ENCODE peak calls at places on chromosomes 4 and X, in six cellular contexts. One of them, this sample, is unnamed. For H3K27me3, the result is how much of the 10 kb centered on the place peaks cover.

GRCh38 chrX:19772759-19773623 is 114.4 kb downstream of the SH3KBP1 start:
- DNase-seq in mesenchymal stem cell: no peak
- DNase-seq in CD8-positive, alpha-beta memory T cell: no peak
- DNase-seq in thoracic aorta: no peak
- DNase-seq in heart right ventricle: no peak
- DNase-seq in upper lobe of right lung: no peak
- DNase-seq in this sample: no peak

GRCh38 chr4:168496834-168497233 is at the start of gene PALLD:
- DNase-seq in thoracic aorta: no peak
- DNase-seq in mesenchymal stem cell: peak
- DNase-seq in CD8-positive, alpha-beta memory T cell: no peak
- DNase-seq in upper lobe of right lung: no peak
- DNase-seq in heart right ventricle: peak
- DNase-seq in this sample: no peak

GRCh38 chr4:39715788-39716187 is 17.9 kb downstream of the UBE2K start:
- DNase-seq in CD8-positive, alpha-beta memory T cell: no peak
- DNase-seq in mesenchymal stem cell: no peak
- DNase-seq in thoracic aorta: no peak
- DNase-seq in heart right ventricle: no peak
- DNase-seq in upper lobe of right lung: no peak
- DNase-seq in this sample: no peak

GRCh38 chrX:46647251-46647650 is 73.7 kb downstream of the CHST7 start:
- DNase-seq in mesenchymal stem cell: no peak
- DNase-seq in CD8-positive, alpha-beta memory T cell: no peak
- DNase-seq in upper lobe of right lung: no peak
- DNase-seq in heart right ventricle: no peak
- DNase-seq in thoracic aorta: no peak
- DNase-seq in this sample: no peak

GRCh38 chrX:119790977-119791436 is 423 bp downstream of the RPL39 start:
- DNase-seq in thoracic aorta: no peak
- DNase-seq in CD8-positive, alpha-beta memory T cell: peak
- DNase-seq in heart right ventricle: peak
- DNase-seq in mesenchymal stem cell: peak
- DNase-seq in upper lobe of right lung: no peak
- DNase-seq in this sample: peak

GRCh38 chr4:155759372-155760252 is 791 bp downstream of the GUCY1B1 start:
- DNase-seq in heart right ventricle: peak
- DNase-seq in mesenchymal stem cell: peak
- DNase-seq in upper lobe of right lung: peak
- DNase-seq in thoracic aorta: peak
- DNase-seq in CD8-positive, alpha-beta memory T cell: no peak
- DNase-seq in this sample: no peak

GRCh38 chrX:41542151-41542935 is 95.2 kb downstream of the NYX start:
- DNase-seq in CD8-positive, alpha-beta memory T cell: no peak
- DNase-seq in thoracic aorta: no peak
- DNase-seq in heart right ventricle: no peak
- DNase-seq in mesenchymal stem cell: no peak
- DNase-seq in upper lobe of right lung: no peak
- DNase-seq in this sample: no peak

GRCh38 chr4:87108142-87108546 is 112.3 kb downstream of the KLHL8 start:
- DNase-seq in mesenchymal stem cell: peak
- DNase-seq in upper lobe of right lung: no peak
- DNase-seq in thoracic aorta: peak
- DNase-seq in heart right ventricle: peak
- DNase-seq in CD8-positive, alpha-beta memory T cell: no peak
- DNase-seq in this sample: peak

GRCh38 chr4:15001825-15002658 is at the start of gene CPEB2:
- DNase-seq in upper lobe of right lung: peak
- DNase-seq in mesenchymal stem cell: peak
- DNase-seq in CD8-positive, alpha-beta memory T cell: peak
- DNase-seq in heart right ventricle: peak
- DNase-seq in thoracic aorta: peak
- DNase-seq in this sample: peak

GRCh38 chr4:37903901-37904300 is 13.0 kb downstream of the TBC1D1 start:
- DNase-seq in CD8-positive, alpha-beta memory T cell: no peak
- DNase-seq in mesenchymal stem cell: no peak
- DNase-seq in heart right ventricle: no peak
- DNase-seq in upper lobe of right lung: no peak
- DNase-seq in thoracic aorta: no peak
- DNase-seq in this sample: no peak

GRCh38 chr4:154503598-154503997 is 12.0 kb upstream of the DCHS2 start:
- DNase-seq in mesenchymal stem cell: peak
- DNase-seq in heart right ventricle: no peak
- DNase-seq in upper lobe of right lung: no peak
- DNase-seq in CD8-positive, alpha-beta memory T cell: no peak
- DNase-seq in thoracic aorta: no peak
- DNase-seq in this sample: peak

GRCh38 chr4:129278868-129279267 is 182.9 kb downstream of the C4orf33 start:
- DNase-seq in thoracic aorta: no peak
- DNase-seq in heart right ventricle: no peak
- DNase-seq in mesenchymal stem cell: no peak
- DNase-seq in upper lobe of right lung: no peak
- DNase-seq in CD8-positive, alpha-beta memory T cell: no peak
- DNase-seq in this sample: no peak

GRCh38 chrX:10050481-10050880 is 83.3 kb downstream of the CLDN34 start:
- DNase-seq in mesenchymal stem cell: no peak
- DNase-seq in CD8-positive, alpha-beta memory T cell: no peak
- DNase-seq in heart right ventricle: peak
- DNase-seq in upper lobe of right lung: no peak
- DNase-seq in thoracic aorta: no peak
- DNase-seq in this sample: no peak

GRCh38 chr4:185282968-185283367 is 73.6 kb downstream of the SNX25 start:
- DNase-seq in thoracic aorta: no peak
- DNase-seq in CD8-positive, alpha-beta memory T cell: no peak
- DNase-seq in mesenchymal stem cell: peak
- DNase-seq in upper lobe of right lung: no peak
- DNase-seq in heart right ventricle: no peak
- DNase-seq in this sample: peak

GRCh38 chr4:21753084-21753760 is 195.3 kb downstream of the KCNIP4 start:
- DNase-seq in thoracic aorta: no peak
- DNase-seq in heart right ventricle: no peak
- DNase-seq in CD8-positive, alpha-beta memory T cell: no peak
- DNase-seq in mesenchymal stem cell: peak
- DNase-seq in upper lobe of right lung: no peak
- DNase-seq in this sample: peak

GRCh38 chr4:151409470-151410313 is 716 bp downstream of the FHIP1A start:
- DNase-seq in heart right ventricle: peak
- DNase-seq in mesenchymal stem cell: peak
- DNase-seq in CD8-positive, alpha-beta memory T cell: no peak
- DNase-seq in upper lobe of right lung: no peak
- DNase-seq in thoracic aorta: no peak
- DNase-seq in this sample: peak

GRCh38 chr4:1244081-1244977 is 4.6 kb downstream of the CTBP1 start:
- DNase-seq in heart right ventricle: no peak
- DNase-seq in upper lobe of right lung: no peak
- DNase-seq in thoracic aorta: no peak
- DNase-seq in mesenchymal stem cell: no peak
- DNase-seq in CD8-positive, alpha-beta memory T cell: no peak
- DNase-seq in this sample: no peak

GRCh38 chrX:118974908-118975671 is 672 bp downstream of the LONRF3 start:
- DNase-seq in CD8-positive, alpha-beta memory T cell: peak
- DNase-seq in thoracic aorta: no peak
- DNase-seq in mesenchymal stem cell: peak
- DNase-seq in upper lobe of right lung: peak
- DNase-seq in heart right ventricle: no peak
- DNase-seq in this sample: no peak

GRCh38 chrX:12614266-12614665 is 176.9 kb upstream of the PRPS2 start:
- DNase-seq in upper lobe of right lung: no peak
- DNase-seq in thoracic aorta: no peak
- DNase-seq in CD8-positive, alpha-beta memory T cell: no peak
- DNase-seq in heart right ventricle: no peak
- DNase-seq in mesenchymal stem cell: no peak
- DNase-seq in this sample: peak

GRCh38 chr4:3270141-3270611 is 21.2 kb downstream of the MSANTD1 start:
- DNase-seq in CD8-positive, alpha-beta memory T cell: no peak
- DNase-seq in upper lobe of right lung: no peak
- DNase-seq in thoracic aorta: no peak
- DNase-seq in mesenchymal stem cell: no peak
- DNase-seq in heart right ventricle: peak
- DNase-seq in this sample: no peak

GRCh38 chr4:8747896-8748575 is 123.6 kb downstream of the HMX1 start:
- DNase-seq in upper lobe of right lung: peak
- DNase-seq in heart right ventricle: no peak
- DNase-seq in thoracic aorta: no peak
- DNase-seq in CD8-positive, alpha-beta memory T cell: no peak
- DNase-seq in mesenchymal stem cell: no peak
- DNase-seq in this sample: no peak

GRCh38 chrX:100647739-100648138 is 3.7 kb downstream of the SRPX2 start:
- DNase-seq in upper lobe of right lung: no peak
- DNase-seq in heart right ventricle: no peak
- DNase-seq in thoracic aorta: no peak
- DNase-seq in mesenchymal stem cell: peak
- DNase-seq in CD8-positive, alpha-beta memory T cell: no peak
- DNase-seq in this sample: no peak

GRCh38 chr4:169116270-169116901 is 106.3 kb upstream of the CBR4 start:
- DNase-seq in thoracic aorta: no peak
- DNase-seq in upper lobe of right lung: no peak
- DNase-seq in CD8-positive, alpha-beta memory T cell: no peak
- DNase-seq in heart right ventricle: no peak
- DNase-seq in mesenchymal stem cell: no peak
- DNase-seq in this sample: peak

GRCh38 chr4:102168580-102168979 is 176.7 kb downstream of the SLC39A8 start:
- DNase-seq in heart right ventricle: no peak
- DNase-seq in upper lobe of right lung: no peak
- DNase-seq in mesenchymal stem cell: no peak
- DNase-seq in CD8-positive, alpha-beta memory T cell: no peak
- DNase-seq in thoracic aorta: no peak
- DNase-seq in this sample: no peak

GRCh38 chr4:124937993-124938392 is 225.5 kb upstream of the ANKRD50 start:
- DNase-seq in heart right ventricle: no peak
- DNase-seq in mesenchymal stem cell: no peak
- DNase-seq in thoracic aorta: no peak
- DNase-seq in upper lobe of right lung: no peak
- DNase-seq in CD8-positive, alpha-beta memory T cell: no peak
- DNase-seq in this sample: no peak

GRCh38 chrX:53317365-53318069 is 36.1 kb upstream of the IQSEC2 start:
- DNase-seq in thoracic aorta: peak
- DNase-seq in heart right ventricle: peak
- DNase-seq in upper lobe of right lung: peak
- DNase-seq in CD8-positive, alpha-beta memory T cell: peak
- DNase-seq in mesenchymal stem cell: peak
- DNase-seq in this sample: no peak

DNA sequence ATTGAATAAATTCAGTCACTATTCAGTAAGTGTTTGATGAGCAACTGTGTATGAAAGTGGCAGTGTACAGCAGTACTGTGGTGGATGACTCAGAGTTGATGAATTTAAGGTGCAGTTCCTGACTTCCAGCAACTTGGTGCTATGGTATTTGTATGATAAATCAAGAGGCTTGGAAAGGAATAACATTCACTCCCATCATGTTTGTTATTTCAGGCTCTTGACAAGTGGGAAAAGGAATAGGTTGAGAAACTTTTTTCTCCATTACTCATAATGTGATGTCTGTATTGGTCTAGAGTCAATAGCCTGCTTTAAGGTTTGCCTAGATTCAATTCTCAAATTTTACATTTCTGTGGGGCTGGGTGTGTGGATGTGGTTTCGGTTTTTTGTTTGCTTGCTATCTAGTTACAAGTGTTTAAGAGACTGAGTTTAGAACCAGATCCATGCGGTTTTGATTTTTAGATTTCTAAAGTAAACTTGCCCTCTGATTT is 35.1 kb upstream of the CYP2U1 start:
- DNase-seq in upper lobe of right lung: no peak
- DNase-seq in thoracic aorta: no peak
- DNase-seq in heart right ventricle: no peak
- DNase-seq in CD8-positive, alpha-beta memory T cell: no peak
- DNase-seq in mesenchymal stem cell: peak
- DNase-seq in this sample: peak
- H3K4me3 ChIP-seq in upper lobe of right lung: no peak
- H3K4me3 ChIP-seq in thoracic aorta: peak
- H3K4me3 ChIP-seq in heart right ventricle: no peak
- H3K4me3 ChIP-seq in CD8-positive, alpha-beta memory T cell: no peak
- H3K4me3 ChIP-seq in mesenchymal stem cell: no peak
- H3K4me3 ChIP-seq in this sample: no peak

DNA sequence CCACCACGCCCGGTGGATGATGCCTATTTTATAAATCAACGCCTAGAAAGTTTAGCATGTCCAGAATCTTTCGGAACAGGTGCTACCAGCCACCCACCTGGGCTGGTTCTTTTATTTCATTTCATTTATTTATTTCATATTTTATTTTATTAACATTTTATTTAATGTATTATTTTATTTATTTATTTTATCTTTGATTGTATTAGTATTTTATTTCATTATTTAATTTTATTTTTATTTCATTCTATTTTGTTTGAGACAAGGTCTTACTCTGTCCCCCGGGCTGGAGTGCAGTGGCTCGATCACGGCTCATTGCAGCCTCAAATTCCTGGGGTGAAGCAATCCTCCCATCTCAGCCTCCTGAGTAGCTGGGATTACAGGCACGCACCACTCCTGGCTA is 187.2 kb downstream of the SHOX start:
- DNase-seq in mesenchymal stem cell: no peak
- DNase-seq in CD8-positive, alpha-beta memory T cell: no peak
- DNase-seq in heart right ventricle: no peak
- DNase-seq in upper lobe of right lung: no peak
- DNase-seq in thoracic aorta: no peak
- DNase-seq in this sample: no peak
- H3K27me3 ChIP-seq in mesenchymal stem cell: under half
- H3K27me3 ChIP-seq in CD8-positive, alpha-beta memory T cell: under half
- H3K27me3 ChIP-seq in heart right ventricle: under half
- H3K27me3 ChIP-seq in upper lobe of right lung: under half
- H3K27me3 ChIP-seq in thoracic aorta: under half
- H3K27me3 ChIP-seq in this sample: under half

GRCh38 chrX:49000640-49001039 is 1.4 kb downstream of the GRIPAP1 start:
- DNase-seq in thoracic aorta: no peak
- DNase-seq in heart right ventricle: no peak
- DNase-seq in mesenchymal stem cell: no peak
- DNase-seq in CD8-positive, alpha-beta memory T cell: no peak
- DNase-seq in upper lobe of right lung: peak
- DNase-seq in this sample: no peak
- H3K4me3 ChIP-seq in thoracic aorta: no peak
- H3K4me3 ChIP-seq in heart right ventricle: no peak
- H3K4me3 ChIP-seq in mesenchymal stem cell: no peak
- H3K4me3 ChIP-seq in CD8-positive, alpha-beta memory T cell: peak
- H3K4me3 ChIP-seq in upper lobe of right lung: no peak
- H3K4me3 ChIP-seq in this sample: no peak

DNA sequence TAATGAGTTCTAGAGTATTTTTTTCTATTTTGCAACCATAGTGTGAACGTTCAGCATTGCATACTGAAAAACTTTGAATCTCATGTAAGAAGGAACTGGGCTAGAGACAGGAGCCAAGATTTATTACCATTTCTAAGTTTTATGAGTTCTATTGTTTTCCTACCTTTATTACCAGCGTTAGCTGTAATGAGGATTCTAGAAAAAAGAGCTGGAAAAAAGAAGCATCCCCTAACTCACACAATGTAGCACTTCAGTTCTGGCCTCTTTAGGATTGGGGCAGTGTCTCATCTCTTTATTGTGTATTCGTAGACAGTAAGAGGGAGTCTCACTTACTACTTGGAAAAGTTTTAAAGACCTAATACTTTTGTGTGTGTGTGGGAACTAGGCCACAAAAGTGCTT is 101.6 kb upstream of the TENM3 start:
- DNase-seq in heart right ventricle: no peak
- DNase-seq in CD8-positive, alpha-beta memory T cell: no peak
- DNase-seq in thoracic aorta: no peak
- DNase-seq in upper lobe of right lung: no peak
- DNase-seq in mesenchymal stem cell: no peak
- DNase-seq in this sample: no peak
- H3K27me3 ChIP-seq in heart right ventricle: half or more
- H3K27me3 ChIP-seq in CD8-positive, alpha-beta memory T cell: under half
- H3K27me3 ChIP-seq in thoracic aorta: under half
- H3K27me3 ChIP-seq in upper lobe of right lung: half or more
- H3K27me3 ChIP-seq in mesenchymal stem cell: under half
- H3K27me3 ChIP-seq in this sample: under half